ENCODE peak calls at places on chromosome 2, in nine cellular contexts. One of them, this sample, is unnamed.

GRCh38 chr2:45024600-45025291 is 15.5 kb upstream of the SIX2 start:
- DNase-seq in AG08395: peak; percentile 93
- DNase-seq in nucleus accumbens: no peak
- DNase-seq in GM23338: peak; percentile 41
- DNase-seq in LoVo: peak; percentile 74
- DNase-seq in activated naive CD4-positive, alpha-beta T cell: no peak
- DNase-seq in NCI-H69: no peak
- DNase-seq in psoas muscle: peak; percentile 46
- DNase-seq in ELF-1: peak; percentile 71
- DNase-seq in this sample: peak; percentile 70

GRCh38 chr2:144358979-144359541 is 160.9 kb downstream of the ZEB2 start:
- DNase-seq in GM23338: no peak
- DNase-seq in NCI-H69: no peak
- DNase-seq in activated naive CD4-positive, alpha-beta T cell: no peak
- DNase-seq in nucleus accumbens: no peak
- DNase-seq in LoVo: no peak
- DNase-seq in ELF-1: no peak
- DNase-seq in psoas muscle: no peak
- DNase-seq in AG08395: peak; percentile 28
- DNase-seq in this sample: no peak

GRCh38 chr2:191302459-191303155 is 57.4 kb downstream of the MYO1B start:
- DNase-seq in activated naive CD4-positive, alpha-beta T cell: no peak
- DNase-seq in nucleus accumbens: no peak
- DNase-seq in psoas muscle: no peak
- DNase-seq in NCI-H69: no peak
- DNase-seq in LoVo: no peak
- DNase-seq in AG08395: no peak
- DNase-seq in GM23338: peak; percentile 44
- DNase-seq in ELF-1: peak; percentile 30
- DNase-seq in this sample: no peak

GRCh38 chr2:61091485-61091884 is 25.8 kb downstream of the SANBR start:
- DNase-seq in nucleus accumbens: no peak
- DNase-seq in NCI-H69: no peak
- DNase-seq in ELF-1: no peak
- DNase-seq in AG08395: no peak
- DNase-seq in activated naive CD4-positive, alpha-beta T cell: no peak
- DNase-seq in GM23338: no peak
- DNase-seq in LoVo: no peak
- DNase-seq in psoas muscle: no peak
- DNase-seq in this sample: no peak

GRCh38 chr2:204495381-204495780 is 49.9 kb upstream of the PARD3B start:
- DNase-seq in LoVo: no peak
- DNase-seq in AG08395: no peak
- DNase-seq in GM23338: no peak
- DNase-seq in ELF-1: no peak
- DNase-seq in nucleus accumbens: no peak
- DNase-seq in activated naive CD4-positive, alpha-beta T cell: no peak
- DNase-seq in psoas muscle: no peak
- DNase-seq in NCI-H69: no peak
- DNase-seq in this sample: no peak

GRCh38 chr2:20491739-20492531 is 45.1 kb downstream of the RHOB start:
- DNase-seq in AG08395: no peak
- DNase-seq in psoas muscle: peak; percentile 39
- DNase-seq in LoVo: no peak
- DNase-seq in NCI-H69: no peak
- DNase-seq in nucleus accumbens: peak; percentile 16
- DNase-seq in activated naive CD4-positive, alpha-beta T cell: no peak
- DNase-seq in ELF-1: peak; percentile 81
- DNase-seq in GM23338: no peak
- DNase-seq in this sample: no peak

GRCh38 chr2:41881249-41881648 is 166.6 kb upstream of the PKDCC start:
- DNase-seq in activated naive CD4-positive, alpha-beta T cell: no peak
- DNase-seq in NCI-H69: peak; percentile 3
- DNase-seq in psoas muscle: no peak
- DNase-seq in ELF-1: no peak
- DNase-seq in LoVo: no peak
- DNase-seq in AG08395: no peak
- DNase-seq in nucleus accumbens: no peak
- DNase-seq in GM23338: no peak
- DNase-seq in this sample: no peak

GRCh38 chr2:231512222-231512621 is 18.0 kb downstream of the NMUR1 start:
- DNase-seq in activated naive CD4-positive, alpha-beta T cell: no peak
- DNase-seq in nucleus accumbens: peak; percentile 33
- DNase-seq in AG08395: no peak
- DNase-seq in NCI-H69: peak; percentile 45
- DNase-seq in GM23338: no peak
- DNase-seq in LoVo: no peak
- DNase-seq in ELF-1: no peak
- DNase-seq in psoas muscle: no peak
- DNase-seq in this sample: no peak

GRCh38 chr2:147996828-147997227 is 23.7 kb downstream of the ORC4 start:
- DNase-seq in psoas muscle: no peak
- DNase-seq in GM23338: no peak
- DNase-seq in ELF-1: no peak
- DNase-seq in activated naive CD4-positive, alpha-beta T cell: no peak
- DNase-seq in AG08395: no peak
- DNase-seq in LoVo: no peak
- DNase-seq in NCI-H69: no peak
- DNase-seq in nucleus accumbens: no peak
- DNase-seq in this sample: no peak

GRCh38 chr2:158973111-158973510 is 4.7 kb downstream of the TANC1 start:
- DNase-seq in GM23338: no peak
- DNase-seq in nucleus accumbens: no peak
- DNase-seq in activated naive CD4-positive, alpha-beta T cell: no peak
- DNase-seq in psoas muscle: no peak
- DNase-seq in NCI-H69: peak; percentile 88
- DNase-seq in AG08395: no peak
- DNase-seq in LoVo: peak; percentile 44
- DNase-seq in ELF-1: no peak
- DNase-seq in this sample: no peak